ENCODE peak calls at places on chromosomes 7 and 10, in ten cellular contexts. F is NCI-H510A treated with DMSO at 0.1 percent for 48 hours, B is HEK293T, M is ELR, E is NCI-H748 treated with DMSO at 0.1 percent for 48 hours, C is frontal cortex, L is NCI-H2081, X is neuronal stem cell, R is T-cell, S is COR-L47. V is an unnamed sample.
A peak's percentile ranks its signal among the peaks of the same experiment; 100 is the strongest.

GRCh38 chr7:129665013-129665401 is 53.5 kb downstream of the NRF1 start:
- DNase-seq in F (no peak), B (no peak), M (peak; percentile 95), E (no peak), C (no peak), L (no peak), X (no peak), R (no peak), S (no peak), V (peak; percentile 28)

GRCh38 chr10:130137659-130138478 is 1.7 kb downstream of the GLRX3 start:
- DNase-seq in F (no peak), B (no peak), M (no peak), E (no peak), C (no peak), L (no peak), X (no peak), R (no peak), S (no peak), V (no peak)

GRCh38 chr7:7103343-7104313 is 78.7 kb upstream of the C1GALT1 start:
- DNase-seq in F (peak; percentile 78), B (peak; percentile 47), M (peak; percentile 80), E (peak; percentile 60), C (peak; percentile 17), L (peak; percentile 45), X (no peak), R (no peak), S (peak; percentile 62), V (peak; percentile 42)

GRCh38 chr7:124701955-124702354 is 63.6 kb downstream of the GPR37 start:
- DNase-seq in F (no peak), B (peak; percentile 12), M (no peak), E (no peak), C (no peak), L (peak; percentile 40), X (no peak), R (no peak), S (no peak), V (no peak)

GRCh38 chr7:158766570-158767281 is 62.1 kb upstream of the NCAPG2 start:
- DNase-seq in F (no peak), B (no peak), M (no peak), E (no peak), C (no peak), L (no peak), X (no peak), R (no peak), S (no peak), V (no peak)

GRCh38 chr7:137146552-137146961 is 197.0 kb downstream of the PTN start:
- DNase-seq in F (no peak), B (no peak), M (peak; percentile 75), E (no peak), C (no peak), L (no peak), X (no peak), R (no peak), S (no peak), V (no peak)

GRCh38 chr7:1224093-1224702 is 8.5 kb upstream of the UNCX start:
- DNase-seq in F (no peak), B (no peak), M (no peak), E (no peak), C (peak; percentile 38), L (no peak), X (peak; percentile 86), R (no peak), S (no peak), V (no peak)

GRCh38 chr7:151821806-151822540 is 54.9 kb downstream of the PRKAG2 start:
- DNase-seq in F (no peak), B (no peak), M (no peak), E (no peak), C (no peak), L (no peak), X (no peak), R (no peak), S (no peak), V (no peak)

GRCh38 chr10:43880160-43880559 is 231.5 kb upstream of the ZNF32 start:
- DNase-seq in F (no peak), B (no peak), M (no peak), E (no peak), C (no peak), L (no peak), X (no peak), R (no peak), S (no peak), V (no peak)

GRCh38 chr10:43392757-43393156 is 16.2 kb downstream of the HNRNPF start:
- DNase-seq in F (no peak), B (no peak), M (no peak), E (no peak), C (no peak), L (no peak), X (no peak), R (no peak), S (no peak), V (no peak)

GRCh38 chr7:1229956-1230355 is 2.7 kb upstream of the UNCX start:
- DNase-seq in F (no peak), B (no peak), M (no peak), E (no peak), C (no peak), L (no peak), X (no peak), R (no peak), S (no peak), V (no peak)

GRCh38 chr10:48531486-48531885 is 73.4 kb downstream of the ARHGAP22 start:
- DNase-seq in F (no peak), B (no peak), M (no peak), E (no peak), C (no peak), L (no peak), X (no peak), R (no peak), S (no peak), V (no peak)

GRCh38 chr7:69049341-69049740 is 548.9 kb upstream of the AUTS2 start:
- DNase-seq in F (no peak), B (no peak), M (no peak), E (no peak), C (no peak), L (no peak), X (no peak), R (no peak), S (no peak), V (no peak)

GRCh38 chr10:13001041-13001886 is at the start of gene CCDC3:
- DNase-seq in F (peak; percentile 28), B (peak; percentile 66), M (no peak), E (no peak), C (peak; percentile 45), L (no peak), X (peak; percentile 14), R (no peak), S (peak; percentile 42), V (peak; percentile 3)

GRCh38 chr7:37052673-37053072 is 328.4 kb upstream of the AOAH start:
- DNase-seq in F (no peak), B (peak; percentile 37), M (peak; percentile 34), E (no peak), C (no peak), L (no peak), X (peak; percentile 67), R (no peak), S (no peak), V (peak; percentile 28)

GRCh38 chr10:31606841-31607240 is 287.8 kb downstream of the ZEB1 start:
- DNase-seq in F (no peak), B (no peak), M (no peak), E (no peak), C (no peak), L (no peak), X (no peak), R (no peak), S (no peak), V (no peak)

GRCh38 chr10:131689486-131689885 is 211.3 kb upstream of the PPP2R2D start:
- DNase-seq in F (no peak), B (no peak), M (no peak), E (no peak), C (no peak), L (no peak), X (no peak), R (no peak), S (no peak), V (no peak)

GRCh38 chr7:7791523-7791922 is 73.1 kb upstream of the RPA3 start:
- DNase-seq in F (no peak), B (no peak), M (no peak), E (no peak), C (no peak), L (no peak), X (no peak), R (no peak), S (no peak), V (no peak)

GRCh38 chr10:124741922-124742417 is 2.2 kb downstream of the FAM53B start:
- DNase-seq in F (no peak), B (no peak), M (no peak), E (no peak), C (no peak), L (no peak), X (no peak), R (no peak), S (no peak), V (no peak)

GRCh38 chr10:83078160-83078559 is 1061.1 kb upstream of the GHITM start:
- DNase-seq in F (no peak), B (no peak), M (peak; percentile 20), E (no peak), C (no peak), L (no peak), X (no peak), R (no peak), S (no peak), V (no peak)

GRCh38 chr7:18768256-18768655 is 272.7 kb downstream of the HDAC9 start:
- DNase-seq in F (no peak), B (no peak), M (peak; percentile 66), E (no peak), C (no peak), L (no peak), X (no peak), R (no peak), S (no peak), V (no peak)

GRCh38 chr7:100127866-100128601 is 1.3 kb downstream of the MBLAC1 start:
- DNase-seq in F (no peak), B (peak; percentile 35), M (peak; percentile 45), E (no peak), C (no peak), L (no peak), X (no peak), R (no peak), S (no peak), V (no peak)

GRCh38 chr10:44862006-44862751 is 49.0 kb upstream of the TMEM72 start:
- DNase-seq in F (no peak), B (no peak), M (no peak), E (no peak), C (no peak), L (no peak), X (no peak), R (no peak), S (no peak), V (no peak)

GRCh38 chr10:93417264-93417663 is 64.9 kb downstream of the MYOF start:
- DNase-seq in F (peak; percentile 15), B (no peak), M (no peak), E (no peak), C (no peak), L (no peak), X (no peak), R (no peak), S (no peak), V (no peak)

GRCh38 chr7:140223515-140224221 is 46.9 kb upstream of the KDM7A start:
- DNase-seq in F (no peak), B (no peak), M (no peak), E (no peak), C (no peak), L (no peak), X (no peak), R (no peak), S (no peak), V (peak; percentile 85)

GRCh38 chr7:135717686-135718085 is 10.3 kb downstream of the SLC13A4 start:
- DNase-seq in F (no peak), B (no peak), M (no peak), E (no peak), C (no peak), L (no peak), X (no peak), R (no peak), S (no peak), V (no peak)

GRCh38 chr7:29479606-29480200 is 83.9 kb upstream of the PRR15 start:
- DNase-seq in F (no peak), B (no peak), M (no peak), E (no peak), C (no peak), L (no peak), X (peak; percentile 54), R (no peak), S (no peak), V (no peak)

GRCh38 chr7:107856806-107857540 is 34.0 kb upstream of the DLD start:
- DNase-seq in F (no peak), B (no peak), M (no peak), E (no peak), C (no peak), L (no peak), X (no peak), R (peak; percentile 14), S (no peak), V (no peak)

V was measured in K562.